ENCODE peak calls at places on chromosomes 1 and 21, in six cellular contexts. L, A, Q, P, M and F are unnamed samples.
A peak's percentile ranks its signal among the peaks of the same experiment; 100 is the strongest.

GRCh38 chr1:73009311-73009710 is 727.0 kb upstream of the NEGR1 start:
- DNase-seq in L (no peak), P (no peak), Q (no peak), M (no peak), A (no peak), F (no peak)

GRCh38 chr1:150619576-150620509 is 9.6 kb downstream of the ENSA start:
- DNase-seq in Q (no peak), P (peak; percentile 80), L (peak; percentile 88), M (no peak), A (peak; percentile 51), F (peak; percentile 62)

GRCh38 chr1:221148580-221148979 is 269.3 kb downstream of the HLX start:
- DNase-seq in M (no peak), A (no peak), L (no peak), Q (no peak), P (no peak), F (no peak)

GRCh38 chr21:26555554-26555953 is 17.5 kb downstream of the CYYR1 start:
- DNase-seq in L (no peak), P (no peak), Q (no peak), A (no peak), M (no peak), F (no peak)

GRCh38 chr1:60160141-60160540 is 86.6 kb upstream of the C1orf87 start:
- DNase-seq in L (no peak), A (no peak), P (no peak), M (no peak), Q (no peak), F (no peak)

GRCh38 chr1:242146640-242147039 is 147.7 kb upstream of the MAP1LC3C start:
- DNase-seq in L (no peak), A (peak; percentile 7), M (no peak), P (no peak), Q (no peak), F (no peak)

GRCh38 chr1:43704838-43705237 is 2.5 kb upstream of the ST3GAL3 start:
- DNase-seq in M (no peak), Q (no peak), P (no peak), L (no peak), A (no peak), F (no peak)

GRCh38 chr1:202623075-202623474 is 87.2 kb downstream of the SYT2 start:
- DNase-seq in L (peak; percentile 78), Q (no peak), A (no peak), M (no peak), P (peak; percentile 64), F (no peak)

GRCh38 chr1:204338359-204338758 is 21.4 kb downstream of the PLEKHA6 start:
- DNase-seq in P (no peak), A (no peak), L (no peak), M (no peak), Q (no peak), F (no peak)

GRCh38 chr1:115840615-115841460 is at the start of gene NHLH2:
- DNase-seq in A (no peak), M (no peak), L (no peak), Q (no peak), P (no peak), F (no peak)

GRCh38 chr1:114688526-114688925 is 6.8 kb downstream of the AMPD1 start:
- DNase-seq in P (no peak), M (no peak), Q (no peak), L (no peak), A (no peak), F (no peak)

GRCh38 chr1:27045973-27046558 is 33.4 kb upstream of the TENT5B start:
- DNase-seq in A (peak; percentile 66), L (peak; percentile 85), Q (no peak), M (peak; percentile 38), P (peak; percentile 71), F (peak; percentile 82)

GRCh38 chr1:56864430-56864829 is 9.8 kb downstream of the C8A start:
- DNase-seq in A (no peak), L (no peak), Q (no peak), P (peak; percentile 43), M (no peak), F (no peak)

GRCh38 chr21:42063206-42063577 is 7.9 kb upstream of the UMODL1 start:
- DNase-seq in M (no peak), A (no peak), L (no peak), P (no peak), Q (peak; percentile 36), F (no peak)

GRCh38 chr1:147252540-147252939 is 10.1 kb downstream of the CHD1L start:
- DNase-seq in A (no peak), Q (no peak), P (no peak), M (no peak), L (no peak), F (no peak)

GRCh38 chr1:219000005-219000404 is 173.7 kb upstream of the LYPLAL1 start:
- DNase-seq in L (no peak), A (no peak), Q (no peak), P (no peak), M (no peak), F (no peak)

GRCh38 chr1:178689769-178690168 is 35.3 kb upstream of the RALGPS2 start:
- DNase-seq in Q (no peak), A (no peak), P (peak; percentile 52), M (no peak), L (no peak), F (no peak)

GRCh38 chr21:16551101-16551695 is 821.4 kb downstream of the USP25 start:
- DNase-seq in L (no peak), P (no peak), Q (no peak), M (no peak), A (no peak), F (no peak)

GRCh38 chr1:115329965-115330364 is 8.1 kb downstream of the NGF start:
- DNase-seq in P (peak; percentile 46), Q (no peak), L (no peak), M (no peak), A (no peak), F (no peak)

GRCh38 chr1:220956861-220957605 is 77.8 kb downstream of the HLX start:
- DNase-seq in P (peak; percentile 98), M (no peak), A (no peak), L (peak; percentile 56), Q (no peak), F (no peak)

GRCh38 chr1:46476673-46477072 is 13.0 kb upstream of the DMBX1 start:
- DNase-seq in M (no peak), Q (no peak), L (no peak), P (no peak), A (no peak), F (no peak)

GRCh38 chr21:34074283-34075098 is 1.1 kb downstream of the MRPS6 start:
- DNase-seq in L (peak; percentile 49), P (no peak), A (no peak), M (no peak), Q (no peak), F (no peak)
- TF ChIP-seq BHLHE40 in L (no peak), P (no peak), A (no peak), M (no peak), Q (no peak), F (no peak)

GRCh38 chr1:229340496-229340895 is 2.4 kb downstream of the CCSAP start:
- DNase-seq in Q (no peak), A (no peak), P (no peak), L (no peak), M (no peak), F (no peak)
- TF ChIP-seq BHLHE40 in Q (no peak), A (no peak), P (no peak), L (no peak), M (no peak), F (no peak)

DNA sequence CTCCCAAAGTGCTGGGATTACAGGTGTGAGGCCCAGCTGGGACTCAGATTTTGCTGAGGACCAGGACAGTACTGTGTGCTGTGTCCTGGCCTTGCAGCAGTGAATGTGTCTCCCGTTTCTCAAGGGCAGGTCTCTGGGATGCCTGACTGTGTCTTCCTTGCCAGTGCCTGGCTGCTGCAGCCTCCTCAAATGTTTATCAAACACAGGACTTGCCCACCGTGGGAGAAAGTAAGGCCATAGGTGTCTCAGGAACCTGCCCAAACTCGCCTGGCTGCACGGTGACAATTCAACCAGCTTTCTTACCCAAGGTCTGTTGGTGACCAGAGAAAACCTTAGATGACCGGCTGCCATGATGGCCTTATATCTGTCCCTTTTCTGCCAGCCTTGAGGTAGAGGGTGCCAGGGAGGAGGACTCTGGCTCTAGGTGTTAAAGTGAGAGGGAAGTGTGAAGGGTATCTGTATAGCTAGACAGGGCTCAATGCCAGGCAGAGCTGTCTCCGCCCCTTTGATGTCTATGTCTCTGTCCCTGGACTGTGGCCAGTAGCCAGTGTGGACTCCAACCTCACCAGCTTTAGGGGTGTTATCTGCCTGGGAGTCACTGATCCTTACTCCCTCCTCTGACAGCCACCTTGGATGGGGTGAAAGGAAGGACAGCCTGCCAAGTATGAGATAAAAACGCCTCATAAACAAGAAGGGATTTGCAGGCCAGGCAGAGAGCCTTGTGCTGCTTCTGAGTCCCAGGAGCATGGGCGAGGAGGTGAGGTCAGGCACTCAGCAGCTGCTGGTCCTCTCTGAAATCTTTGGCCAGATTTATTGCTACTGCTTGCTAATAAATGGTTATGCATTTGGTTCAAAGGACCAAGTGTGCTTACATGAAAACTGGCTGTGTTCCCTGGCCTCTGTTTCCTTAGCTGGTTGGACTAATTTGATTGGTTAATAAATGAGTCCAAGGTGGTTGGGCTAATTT is 22.3 kb downstream of the IL6R start:
- DNase-seq in A (no peak), M (peak; percentile 56), L (no peak), P (peak; percentile 44), Q (no peak), F (no peak)
- TF ChIP-seq BHLHE40 in A (no peak), M (no peak), L (no peak), P (no peak), Q (no peak), F (no peak)

DNA sequence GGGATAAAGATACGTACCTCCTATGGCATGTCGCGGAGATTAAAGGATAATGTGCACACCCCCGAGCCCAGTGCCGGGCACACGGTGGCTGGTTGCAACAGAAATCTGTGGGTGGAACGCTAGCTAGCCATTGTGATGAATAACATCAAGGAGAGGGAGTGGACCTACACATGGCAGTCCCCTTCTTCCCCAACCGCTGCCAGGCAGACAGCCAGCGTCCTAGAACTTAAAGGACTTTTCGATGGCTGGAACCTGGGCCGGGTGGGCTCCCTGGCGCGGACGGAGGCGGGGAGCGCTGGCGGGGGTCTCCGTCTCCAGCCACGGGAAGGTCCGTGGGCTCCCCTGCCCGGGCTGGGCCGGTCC is 334 bp upstream of the CACHD1 start:
- DNase-seq in M (no peak), L (no peak), A (peak; percentile 7), P (no peak), Q (no peak), F (no peak)
- TF ChIP-seq BHLHE40 in M (no peak), L (no peak), A (no peak), P (no peak), Q (no peak), F (no peak)

GRCh38 chr1:206739411-206740076 is 31.0 kb upstream of the IL19 start:
- DNase-seq in Q (peak; percentile 99), M (no peak), L (no peak), A (no peak), P (peak; percentile 33), F (no peak)

GRCh38 chr1:206736878-206737728 is 33.5 kb upstream of the IL19 start:
- DNase-seq in A (no peak), P (no peak), L (no peak), Q (no peak), M (no peak), F (no peak)

GRCh38 chr1:206737729-206738222 is 32.8 kb upstream of the IL19 start:
- DNase-seq in Q (no peak), L (no peak), M (no peak), P (no peak), A (no peak), F (no peak)

GRCh38 chr1:206741142-206741701 is 29.4 kb upstream of the IL19 start:
- DNase-seq in L (no peak), A (no peak), P (no peak), Q (no peak), M (no peak), F (no peak)

GRCh38 chr1:206738370-206739366 is 31.9 kb upstream of the IL19 start:
- DNase-seq in P (peak; percentile 28), A (peak; percentile 53), L (peak; percentile 59), M (peak; percentile 17), Q (no peak), F (peak; percentile 49)
- TF ChIP-seq BHLHE40 in P (no peak), A (no peak), L (no peak), M (no peak), Q (no peak), F (no peak)

GRCh38 chr1:19405761-19406481 is 79.4 kb downstream of the CAPZB start:
- DNase-seq in L (peak; percentile 55), M (no peak), A (no peak), Q (no peak), P (peak; percentile 27), F (no peak)
- TF ChIP-seq BHLHE40 in L (no peak), M (no peak), A (no peak), Q (no peak), P (no peak), F (no peak)